ENCODE peak calls at places on chromosome 12, in seven cellular contexts. Z is transverse colon, Y is body of pancreas, J is gastrocnemius medialis, U is A549, O is suprapubic skin, K is H1. C is an unnamed sample.

GRCh38 chr12:112183591-112184021 is 58.2 kb downstream of the TRAFD1 start:
- DNase-seq in Z (no peak), Y (no peak), J (peak; percentile 58), U (no peak), O (no peak), K (peak; percentile 15), C (no peak)

GRCh38 chr12:42372154-42372791 is 46.3 kb downstream of the PPHLN1 start:
- DNase-seq in Z (no peak), Y (no peak), J (no peak), U (peak; percentile 34), O (no peak), K (no peak), C (no peak)

GRCh38 chr12:106522708-106523107 is 60.1 kb upstream of the RFX4 start:
- DNase-seq in Z (no peak), Y (no peak), J (no peak), U (no peak), O (no peak), K (no peak), C (no peak)

GRCh38 chr12:74903522-74903921 is 306.1 kb downstream of the KCNC2 start:
- DNase-seq in Z (no peak), Y (no peak), J (no peak), U (no peak), O (no peak), K (peak; percentile 19), C (no peak)

GRCh38 chr12:103698752-103699540 is 111.9 kb downstream of the STAB2 start:
- DNase-seq in Z (no peak), Y (no peak), J (no peak), U (no peak), O (no peak), K (no peak), C (no peak)

GRCh38 chr12:124160102-124160501 is 134.8 kb upstream of the RFLNA start:
- DNase-seq in Z (no peak), Y (no peak), J (no peak), U (no peak), O (no peak), K (no peak), C (no peak)

GRCh38 chr12:75404231-75404630 is 13.3 kb downstream of the GLIPR1L2 start:
- DNase-seq in Z (no peak), Y (no peak), J (no peak), U (no peak), O (no peak), K (no peak), C (no peak)

GRCh38 chr12:61854902-61855301 is 405.3 kb upstream of the USP15 start:
- DNase-seq in Z (no peak), Y (no peak), J (no peak), U (no peak), O (no peak), K (no peak), C (no peak)

GRCh38 chr12:47391566-47391965 is 311.8 kb upstream of the AMIGO2 start:
- DNase-seq in Z (peak; percentile 17), Y (no peak), J (no peak), U (no peak), O (no peak), K (no peak), C (no peak)

GRCh38 chr12:58509116-58509885 is 411.0 kb downstream of the LRIG3 start:
- DNase-seq in Z (no peak), Y (no peak), J (no peak), U (peak; percentile 2), O (no peak), K (no peak), C (no peak)

GRCh38 chr12:45762185-45763110 is 32.9 kb downstream of the ARID2 start:
- DNase-seq in Z (no peak), Y (no peak), J (no peak), U (peak; percentile 26), O (no peak), K (no peak), C (no peak)

GRCh38 chr12:62192486-62193250 is 67.5 kb upstream of the USP15 start:
- DNase-seq in Z (peak; percentile 20), Y (peak; percentile 30), J (peak; percentile 17), U (peak; percentile 74), O (peak; percentile 65), K (no peak), C (peak; percentile 32)

GRCh38 chr12:115203661-115204060 is 519.7 kb upstream of the TBX3 start:
- DNase-seq in Z (no peak), Y (no peak), J (no peak), U (no peak), O (no peak), K (no peak), C (no peak)

GRCh38 chr12:98758331-98758730 is 113.2 kb downstream of the APAF1 start:
- DNase-seq in Z (no peak), Y (no peak), J (no peak), U (no peak), O (no peak), K (no peak), C (peak; percentile 68)

GRCh38 chr12:52407918-52408317 is 1.8 kb upstream of the KRT82 start:
- DNase-seq in Z (no peak), Y (no peak), J (no peak), U (no peak), O (no peak), K (no peak), C (no peak)

GRCh38 chr12:103647267-103647666 is 60.2 kb downstream of the STAB2 start:
- DNase-seq in Z (no peak), Y (no peak), J (no peak), U (no peak), O (no peak), K (no peak), C (no peak)

GRCh38 chr12:93031028-93031427 is 101.9 kb upstream of the EEA1 start:
- DNase-seq in Z (no peak), Y (no peak), J (no peak), U (no peak), O (no peak), K (no peak), C (no peak)

GRCh38 chr12:47736877-47737676 is 11.8 kb upstream of the ENDOU start:
- DNase-seq in Z (peak; percentile 56), Y (peak; percentile 89), J (peak; percentile 82), U (no peak), O (peak; percentile 87), K (no peak), C (peak; percentile 85)

GRCh38 chr12:43292699-43293098 is 259.3 kb downstream of the ADAMTS20 start:
- DNase-seq in Z (no peak), Y (no peak), J (no peak), U (no peak), O (no peak), K (no peak), C (no peak)

GRCh38 chr12:49260831-49261363 is 4.0 kb upstream of the TUBA1C start:
- DNase-seq in Z (no peak), Y (no peak), J (no peak), U (no peak), O (no peak), K (no peak), C (no peak)

GRCh38 chr12:49264873-49265792 is at the start of gene TUBA1C:
- DNase-seq in Z (peak; percentile 96), Y (peak; percentile 95), J (peak; percentile 83), U (peak; percentile 91), O (peak; percentile 93), K (peak; percentile 85), C (peak; percentile 88)

GRCh38 chr12:49263400-49263763 is 1.5 kb upstream of the TUBA1C start:
- DNase-seq in Z (no peak), Y (no peak), J (no peak), U (no peak), O (no peak), K (no peak), C (no peak)

GRCh38 chr12:49261726-49262125 is 3.2 kb upstream of the TUBA1C start:
- DNase-seq in Z (no peak), Y (no peak), J (no peak), U (no peak), O (no peak), K (no peak), C (no peak)

DNA sequence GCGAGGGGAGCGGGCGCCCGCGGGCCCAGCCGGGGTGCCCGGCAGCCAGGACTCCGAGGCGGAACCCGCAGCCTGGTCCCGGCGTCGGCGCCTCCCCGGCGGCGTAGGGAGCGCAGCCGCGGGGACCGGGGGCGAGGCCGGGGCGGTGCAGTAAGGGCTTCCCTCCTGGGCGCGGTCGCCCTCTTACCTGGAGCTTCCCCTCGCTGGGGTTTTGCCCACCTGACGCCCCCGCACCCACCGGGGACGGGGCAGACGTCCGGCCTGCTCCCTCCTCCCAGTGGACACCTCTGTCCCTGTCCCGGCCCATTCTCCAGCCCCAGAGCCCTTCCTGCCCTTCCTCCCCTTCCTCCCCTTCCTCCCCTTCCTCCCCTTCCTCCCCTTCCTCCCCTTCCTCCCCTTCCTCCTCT is 413 bp upstream of the TUBA1C start:
- DNase-seq in Z (no peak), Y (no peak), J (no peak), U (peak; percentile 58), O (peak; percentile 81), K (no peak), C (no peak)
- TF ChIP-seq POLR2A in Z (no peak), Y (no peak), J (no peak), U (peak; percentile 73), O (no peak), K (no peak), C (no peak)

GRCh38 chr12:27396416-27396815 is 50.1 kb upstream of the SMCO2 start:
- DNase-seq in Z (no peak), Y (no peak), J (no peak), U (no peak), O (no peak), K (no peak), C (no peak)

GRCh38 chr12:27398466-27398865 is 48.1 kb upstream of the SMCO2 start:
- DNase-seq in Z (no peak), Y (no peak), J (no peak), U (no peak), O (no peak), K (no peak), C (no peak)

DNA sequence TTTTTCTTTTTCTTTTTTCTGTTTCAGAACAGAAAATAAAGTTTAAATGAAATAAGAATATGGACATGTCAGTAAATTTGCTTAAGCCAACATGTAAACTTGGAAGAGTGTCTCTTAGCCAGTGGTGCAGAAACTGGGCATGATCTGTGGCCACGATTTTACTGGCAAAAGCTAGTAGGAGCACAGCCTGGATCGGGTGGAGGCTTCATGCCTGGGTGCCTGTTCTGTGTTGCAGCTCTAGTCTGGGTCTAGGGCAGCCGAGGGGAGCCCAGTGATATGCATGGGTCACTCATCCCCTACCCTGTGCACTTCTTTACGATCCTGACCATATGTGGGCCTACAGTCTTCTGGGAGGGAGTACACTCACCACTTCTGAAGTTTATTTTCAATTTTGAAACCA is 45.7 kb upstream of the SMCO2 start:
- DNase-seq in Z (no peak), Y (no peak), J (no peak), U (no peak), O (no peak), K (no peak), C (no peak)
- TF ChIP-seq CTCF in Z (no peak), Y (no peak), J (no peak), U (no peak), O (no peak), K (no peak), C (no peak)

DNA sequence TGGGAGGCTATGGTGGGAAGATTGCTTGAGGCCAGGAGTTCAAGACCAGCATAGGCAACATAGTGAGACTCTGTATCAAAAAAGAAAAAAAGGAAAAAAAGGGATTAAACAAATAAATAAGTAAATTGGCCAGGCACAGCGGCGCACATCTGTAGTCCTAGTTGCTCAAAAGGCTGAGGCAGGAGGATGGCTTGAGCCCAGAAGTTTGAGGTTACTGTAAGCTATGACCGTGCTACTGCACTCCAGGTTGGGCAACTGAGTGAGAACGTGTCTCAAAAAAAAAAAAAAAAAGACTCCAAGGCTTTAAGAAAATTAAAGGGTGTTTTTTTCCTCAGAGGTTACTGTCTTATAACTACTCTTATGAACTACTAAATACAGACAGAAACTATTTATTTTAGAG is 11.7 kb downstream of the BEST3 start:
- DNase-seq in Z (no peak), Y (no peak), J (peak; percentile 63), U (no peak), O (no peak), K (no peak), C (no peak)
- H3K27ac ChIP-seq in Z (no peak overlapping the region), Y (no peak overlapping the region), J (peak overlapping the region; percentile 77), U (peak overlapping the region; percentile 87), O (no peak overlapping the region), K (no peak overlapping the region), C (no peak overlapping the region)

GRCh38 chr12:63843613-63844390 is 698 bp upstream of the SRGAP1 start:
- DNase-seq in Z (peak; percentile 92), Y (peak; percentile 92), J (peak; percentile 81), U (peak; percentile 92), O (peak; percentile 91), K (peak; percentile 90), C (peak; percentile 94)
- TF ChIP-seq POLR2A in Z (peak; percentile 43), Y (peak; percentile 58), J (no peak), U (peak; percentile 48), O (peak; percentile 39), K (no peak), C (peak; percentile 42)